ENCODE peak calls at places on chromosome X, in four cellular contexts. X, P, H and T are unnamed samples.

GRCh38 chrX:7069556-7069955 is 78.0 kb upstream of the STS start:
- DNase-seq in P (no peak), X (no peak), H (no peak), T (no peak)

GRCh38 chrX:49199315-49199595 is 738 bp downstream of the SYP start:
- DNase-seq in X (no peak), H (no peak), P (no peak), T (no peak)

GRCh38 chrX:7147978-7148824 is at the start of gene PUDP:
- DNase-seq in H (peak; percentile 80), X (peak; percentile 84), P (peak; percentile 73), T (no peak)

GRCh38 chrX:622104-622503 is 8.5 kb upstream of the SHOX start:
- DNase-seq in H (no peak), P (no peak), X (no peak), T (no peak)

GRCh38 chrX:17078031-17078730 is 131.7 kb downstream of the REPS2 start:
- DNase-seq in X (peak; percentile 42), H (peak; percentile 9), P (no peak), T (no peak)

GRCh38 chrX:38750551-38750950 is 50.7 kb upstream of the MID1IP1 start:
- DNase-seq in H (no peak), P (no peak), X (no peak), T (no peak)

GRCh38 chrX:17032351-17032750 is 85.9 kb downstream of the REPS2 start:
- DNase-seq in H (peak; percentile 4), X (peak; percentile 19), P (peak; percentile 7), T (no peak)

GRCh38 chrX:149867488-149867887 is 13.5 kb upstream of the MAGEA8 start:
- DNase-seq in X (no peak), H (no peak), P (no peak), T (no peak)

GRCh38 chrX:53284684-53285447 is 3.5 kb upstream of the IQSEC2 start:
- DNase-seq in X (peak; percentile 73), H (peak; percentile 30), P (peak; percentile 60), T (no peak)

GRCh38 chrX:37580080-37580479 is 8.6 kb downstream of the LANCL3 start:
- DNase-seq in P (no peak), X (no peak), H (no peak), T (no peak)

GRCh38 chrX:134932528-134933217 is 58.1 kb upstream of the SMIM10 start:
- DNase-seq in P (no peak), X (peak; percentile 56), H (peak; percentile 28), T (no peak)

GRCh38 chrX:40729923-40730584 is 5.3 kb downstream of the MED14 start:
- DNase-seq in H (no peak), P (no peak), X (no peak), T (no peak)

GRCh38 chrX:150574824-150575409 is 6.5 kb downstream of the MTM1 start:
- DNase-seq in X (no peak), H (no peak), P (no peak), T (no peak)

GRCh38 chrX:139191746-139192385 is 338.7 kb upstream of the F9 start:
- DNase-seq in X (no peak), H (no peak), P (no peak), T (no peak)

GRCh38 chrX:139198936-139199335 is 331.6 kb upstream of the F9 start:
- DNase-seq in P (no peak), X (no peak), H (no peak), T (no peak)

GRCh38 chrX:139192386-139192961 is 338.1 kb upstream of the F9 start:
- DNase-seq in P (no peak), H (no peak), X (peak; percentile 38), T (no peak)

GRCh38 chrX:139196890-139197289 is 333.6 kb upstream of the F9 start:
- DNase-seq in H (no peak), P (no peak), X (peak; percentile 4), T (no peak)

GRCh38 chrX:139194571-139195280 is 335.8 kb upstream of the F9 start:
- DNase-seq in H (no peak), X (peak; percentile 59), P (no peak), T (peak; percentile 24)
- H3K27ac ChIP-seq in H (no peak overlapping the region), X (peak overlapping the region; percentile 75), P (no peak overlapping the region), T (no peak overlapping the region)

GRCh38 chrX:111095974-111096870 is at the start of gene PAK3:
- DNase-seq in X (peak; percentile 65), H (peak; percentile 7), P (no peak), T (no peak)
- H3K27ac ChIP-seq in X (no peak within 1 kb of the TSS), H (no peak within 1 kb of the TSS), P (no peak within 1 kb of the TSS), T (no peak within 1 kb of the TSS)

DNA sequence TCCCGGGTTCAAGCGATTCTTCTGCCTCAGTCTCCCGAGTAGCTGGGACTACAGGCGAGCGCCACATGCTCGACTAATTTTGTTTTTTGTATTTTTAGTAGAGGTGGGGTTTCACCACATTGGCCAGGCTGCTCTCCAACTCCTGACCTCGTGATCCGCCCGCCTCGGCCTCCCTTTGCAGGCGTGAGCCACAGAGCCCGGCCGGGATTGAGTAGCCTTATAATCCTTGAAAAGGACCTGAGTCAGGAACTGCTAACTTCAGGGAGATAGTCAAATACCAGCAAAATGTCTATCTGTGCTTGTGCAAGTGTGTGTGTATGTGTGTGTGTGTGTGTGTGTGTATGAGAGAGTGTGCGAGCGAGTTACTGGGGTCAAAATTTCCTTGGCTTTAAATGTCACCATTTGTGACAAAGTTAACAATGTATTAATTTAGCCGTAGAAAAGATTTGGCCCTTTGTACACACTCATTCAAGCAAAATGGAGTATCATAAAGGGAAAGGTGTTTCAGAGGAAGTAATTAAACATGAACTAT is 1.8 kb upstream of the KDM6A start:
- DNase-seq in X (peak; percentile 39), H (no peak), P (no peak), T (no peak)
- H3K27ac ChIP-seq in X (peak overlapping the region; percentile 81), H (no peak overlapping the region), P (peak overlapping the region; percentile 99), T (peak overlapping the region; percentile 86)

GRCh38 chrX:9604908-9605306 is 140.0 kb downstream of the TBL1X start:
- DNase-seq in H (no peak), X (no peak), P (no peak), T (no peak)
- H3K27ac ChIP-seq in H (no peak overlapping the region), X (no peak overlapping the region), P (no peak overlapping the region), T (no peak overlapping the region)

GRCh38 chrX:154354013-154354412 is 20.4 kb downstream of the FLNA start:
- DNase-seq in X (no peak), P (no peak), H (no peak), T (no peak)
- H3K27ac ChIP-seq in X (no peak overlapping the region), P (no peak overlapping the region), H (no peak overlapping the region), T (no peak overlapping the region)

GRCh38 chrX:151975228-151975593 is 735 bp upstream of the GABRE start:
- DNase-seq in P (no peak), X (no peak), H (no peak), T (no peak)

GRCh38 chrX:151974336-151975227 is at the start of gene GABRE:
- DNase-seq in X (no peak), P (no peak), H (no peak), T (no peak)

GRCh38 chrX:151973262-151973661 is 1.2 kb downstream of the GABRE start:
- DNase-seq in P (no peak), H (no peak), X (no peak), T (no peak)

GRCh38 chrX:151975736-151976275 is 1.3 kb upstream of the GABRE start:
- DNase-seq in P (no peak), X (no peak), H (no peak), T (no peak)

DNA sequence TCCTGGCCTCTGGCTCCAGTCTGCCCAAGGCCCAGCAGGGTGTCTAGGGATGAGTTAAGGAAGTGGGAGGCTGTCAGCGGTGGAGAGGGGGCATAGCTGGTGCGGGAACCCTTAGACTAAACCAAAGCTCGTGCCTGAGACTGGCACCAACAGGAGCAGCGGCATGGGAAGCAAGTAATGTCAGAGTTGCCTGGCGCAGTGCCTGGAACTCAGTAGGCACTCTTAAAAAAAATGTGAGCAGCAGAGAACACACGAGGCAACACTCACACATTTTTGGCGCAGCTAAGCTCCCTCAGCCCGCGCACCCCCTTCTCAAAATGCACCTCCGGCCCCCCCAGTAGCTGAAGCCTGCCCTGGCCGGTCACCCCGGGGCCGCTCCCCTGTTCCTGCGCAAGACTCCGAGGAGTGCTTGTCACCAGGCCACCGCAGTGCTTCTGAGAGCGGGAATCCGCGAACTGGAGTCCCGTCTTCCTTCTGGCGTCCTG is 583 bp downstream of the GABRE start:
- DNase-seq in P (no peak), X (no peak), H (no peak), T (no peak)
- H3K27ac ChIP-seq in P (peak overlapping the region; percentile 96), X (no peak overlapping the region), H (peak overlapping the region; percentile 35), T (peak overlapping the region; percentile 58)

DNA sequence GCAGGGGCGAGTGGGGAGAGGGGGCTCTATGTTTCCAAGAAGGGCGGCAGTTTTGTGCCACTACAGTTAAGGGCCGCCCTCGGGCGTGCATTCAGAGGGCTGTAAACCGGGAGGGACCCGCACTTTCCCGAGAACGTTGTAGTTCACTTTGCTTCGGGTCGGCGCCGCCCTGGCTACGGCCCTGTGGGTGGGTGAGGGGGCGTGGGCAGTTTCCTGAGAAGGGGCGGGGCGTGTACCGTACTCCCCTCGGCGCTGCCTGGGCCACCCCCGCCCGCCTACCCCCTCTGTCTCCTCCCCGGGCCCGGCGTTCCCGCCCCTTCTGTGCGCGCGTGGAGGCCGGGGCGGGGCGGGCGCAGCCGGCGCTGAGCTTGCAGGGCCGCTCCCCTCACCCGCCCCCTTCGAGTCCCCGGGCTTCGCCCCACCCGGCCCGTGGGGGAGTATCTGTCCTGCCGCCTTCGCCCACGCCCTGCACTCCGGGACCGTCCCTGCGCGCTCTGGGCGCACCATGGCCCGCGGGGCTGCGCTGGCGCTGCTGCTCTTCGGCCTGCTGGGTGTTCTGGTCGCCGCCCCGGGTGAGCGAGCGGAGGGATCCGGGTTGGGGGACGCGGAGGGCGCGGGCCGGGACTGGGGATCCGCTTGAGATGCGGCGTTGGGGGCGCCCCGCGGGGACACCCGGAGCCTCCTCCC is at the start of gene CD99:
- DNase-seq in P (peak; percentile 83), X (peak; percentile 77), H (peak; percentile 62), T (no peak)
- H3K27ac ChIP-seq in P (peak within 1 kb of the TSS; percentile 85), X (peak within 1 kb of the TSS; percentile 58), H (peak within 1 kb of the TSS; percentile 27), T (peak within 1 kb of the TSS; percentile 60)

GRCh38 chrX:118976599-118977340 is 2.4 kb downstream of the LONRF3 start:
- DNase-seq in X (peak; percentile 70), H (no peak), P (peak; percentile 61), T (no peak)

GRCh38 chrX:118974088-118974907 is at the start of gene LONRF3:
- DNase-seq in P (peak; percentile 53), H (peak; percentile 20), X (peak; percentile 67), T (no peak)

GRCh38 chrX:118977424-118977823 is 3.0 kb downstream of the LONRF3 start:
- DNase-seq in X (no peak), P (no peak), H (no peak), T (no peak)

GRCh38 chrX:118974908-118975671 is 672 bp downstream of the LONRF3 start:
- DNase-seq in H (no peak), X (peak; percentile 43), P (no peak), T (no peak)

DNA sequence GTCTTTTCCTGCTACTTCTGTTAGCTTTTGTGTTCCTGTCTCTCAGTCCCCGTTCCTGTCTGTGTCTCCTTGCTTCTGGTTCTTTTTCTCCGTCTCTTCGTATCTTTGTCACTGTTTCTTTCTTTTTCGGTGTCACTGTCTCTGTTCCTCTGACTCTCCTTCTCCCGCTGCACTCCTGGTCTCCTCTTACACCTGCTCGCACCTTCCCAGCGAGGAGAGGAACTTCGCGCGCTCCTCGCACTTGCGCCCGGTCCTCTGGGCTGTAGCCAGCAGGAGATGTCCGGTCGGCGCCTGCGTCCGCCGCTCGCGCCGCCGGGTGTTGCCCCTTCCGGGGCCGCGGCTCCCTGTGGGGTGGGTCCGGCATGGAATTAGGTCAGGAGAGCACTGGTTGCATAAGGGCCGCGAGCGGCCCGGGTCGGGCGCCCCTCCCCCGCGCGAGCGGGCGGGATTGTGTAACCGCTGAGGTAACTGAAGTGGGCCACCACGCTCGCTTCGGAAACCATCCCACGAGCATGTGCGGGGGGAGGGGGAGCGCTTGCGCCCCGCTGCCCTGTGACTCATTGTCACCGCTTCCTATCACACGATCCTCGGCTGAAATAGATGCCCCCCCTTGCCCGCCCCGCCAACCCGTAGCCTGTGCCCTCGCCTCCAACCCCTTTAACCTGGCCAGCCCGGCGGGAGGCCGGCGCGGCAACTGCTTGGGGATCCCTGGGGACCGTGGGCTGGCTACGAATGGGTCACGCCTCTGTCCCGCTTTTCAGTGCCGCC is 1.6 kb downstream of the LONRF3 start:
- DNase-seq in H (no peak), X (peak; percentile 78), P (peak; percentile 54), T (no peak)
- H3K27ac ChIP-seq in H (no peak overlapping the region), X (peak overlapping the region; percentile 56), P (peak overlapping the region; percentile 95), T (no peak overlapping the region)